ENCODE peak calls at places on chromosomes 4 and X, in ten cellular contexts. One of them, this sample, is unnamed.

GRCh38 chr4:37389369-37389765 is 144.8 kb downstream of the NWD2 start:
- DNase-seq in left ventricle myocardium inferior: no peak
- DNase-seq in AG04450: no peak
- DNase-seq in M059J: no peak
- DNase-seq in NAMALWA: no peak
- DNase-seq in mammary epithelial cell: no peak
- DNase-seq in lung microvascular endothelial cell: no peak
- DNase-seq in GM23248: no peak
- DNase-seq in NCI-H2171: no peak
- DNase-seq in amniotic epithelial cell: no peak
- DNase-seq in this sample: no peak

GRCh38 chr4:180827193-180827592 is 1416.0 kb upstream of the TENM3 start:
- DNase-seq in AG04450: no peak
- DNase-seq in GM23248: peak
- DNase-seq in lung microvascular endothelial cell: peak
- DNase-seq in amniotic epithelial cell: no peak
- DNase-seq in mammary epithelial cell: no peak
- DNase-seq in M059J: peak
- DNase-seq in NAMALWA: no peak
- DNase-seq in left ventricle myocardium inferior: no peak
- DNase-seq in NCI-H2171: no peak
- DNase-seq in this sample: no peak

GRCh38 chr4:28287837-28288236 is 1427.2 kb downstream of the STIM2 start:
- DNase-seq in NAMALWA: no peak
- DNase-seq in NCI-H2171: no peak
- DNase-seq in mammary epithelial cell: peak
- DNase-seq in left ventricle myocardium inferior: no peak
- DNase-seq in M059J: peak
- DNase-seq in GM23248: peak
- DNase-seq in AG04450: peak
- DNase-seq in amniotic epithelial cell: peak
- DNase-seq in lung microvascular endothelial cell: peak
- DNase-seq in this sample: no peak

GRCh38 chrX:19046343-19047215 is 62.7 kb upstream of the PHKA2 start:
- DNase-seq in amniotic epithelial cell: peak
- DNase-seq in GM23248: peak
- DNase-seq in NAMALWA: no peak
- DNase-seq in mammary epithelial cell: peak
- DNase-seq in M059J: peak
- DNase-seq in AG04450: no peak
- DNase-seq in NCI-H2171: no peak
- DNase-seq in left ventricle myocardium inferior: no peak
- DNase-seq in lung microvascular endothelial cell: no peak
- DNase-seq in this sample: no peak

GRCh38 chr4:99635601-99636000 is 22.0 kb downstream of the C4orf54 start:
- DNase-seq in amniotic epithelial cell: no peak
- DNase-seq in NAMALWA: no peak
- DNase-seq in AG04450: no peak
- DNase-seq in M059J: no peak
- DNase-seq in GM23248: peak
- DNase-seq in NCI-H2171: no peak
- DNase-seq in mammary epithelial cell: peak
- DNase-seq in lung microvascular endothelial cell: no peak
- DNase-seq in left ventricle myocardium inferior: no peak
- DNase-seq in this sample: no peak

GRCh38 chr4:132572210-132572609 is 576.9 kb upstream of the PCDH10 start:
- DNase-seq in NCI-H2171: no peak
- DNase-seq in M059J: no peak
- DNase-seq in NAMALWA: no peak
- DNase-seq in mammary epithelial cell: no peak
- DNase-seq in lung microvascular endothelial cell: no peak
- DNase-seq in GM23248: no peak
- DNase-seq in left ventricle myocardium inferior: no peak
- DNase-seq in amniotic epithelial cell: peak
- DNase-seq in AG04450: peak
- DNase-seq in this sample: no peak

GRCh38 chrX:78455901-78456300 is 128.5 kb upstream of the CYSLTR1 start:
- DNase-seq in amniotic epithelial cell: no peak
- DNase-seq in M059J: peak
- DNase-seq in AG04450: no peak
- DNase-seq in NAMALWA: no peak
- DNase-seq in GM23248: peak
- DNase-seq in left ventricle myocardium inferior: no peak
- DNase-seq in mammary epithelial cell: peak
- DNase-seq in lung microvascular endothelial cell: no peak
- DNase-seq in NCI-H2171: no peak
- DNase-seq in this sample: no peak

GRCh38 chr4:124018383-124019317 is 622.1 kb downstream of the SPRY1 start:
- DNase-seq in M059J: peak
- DNase-seq in lung microvascular endothelial cell: peak
- DNase-seq in left ventricle myocardium inferior: peak
- DNase-seq in NCI-H2171: no peak
- DNase-seq in GM23248: peak
- DNase-seq in NAMALWA: peak
- DNase-seq in AG04450: no peak
- DNase-seq in amniotic epithelial cell: peak
- DNase-seq in mammary epithelial cell: no peak
- DNase-seq in this sample: peak

GRCh38 chr4:6909970-6910339 is 329 bp downstream of the TBC1D14 start:
- DNase-seq in NAMALWA: no peak
- DNase-seq in M059J: peak
- DNase-seq in NCI-H2171: no peak
- DNase-seq in amniotic epithelial cell: no peak
- DNase-seq in mammary epithelial cell: no peak
- DNase-seq in lung microvascular endothelial cell: no peak
- DNase-seq in AG04450: no peak
- DNase-seq in GM23248: peak
- DNase-seq in left ventricle myocardium inferior: peak
- DNase-seq in this sample: no peak

GRCh38 chr4:7905461-7905915 is 34.2 kb downstream of the AFAP1 start:
- DNase-seq in NAMALWA: no peak
- DNase-seq in AG04450: no peak
- DNase-seq in left ventricle myocardium inferior: no peak
- DNase-seq in amniotic epithelial cell: no peak
- DNase-seq in M059J: peak
- DNase-seq in lung microvascular endothelial cell: no peak
- DNase-seq in GM23248: peak
- DNase-seq in NCI-H2171: no peak
- DNase-seq in mammary epithelial cell: no peak
- DNase-seq in this sample: no peak